ENCODE peak calls at places on chromosomes 6 and 20, in ten cellular contexts. One of them, this sample, is unnamed.

GRCh38 chr6:15882915-15883314 is 220.1 kb upstream of the DTNBP1 start:
- DNase-seq in HFFc6: no peak
- DNase-seq in kidney tubule cell: no peak
- DNase-seq in stimulated activated CD8-positive, alpha-beta memory T cell treated with anti-CD3 and anti-CD28 coated beads, Interleukin-2, amount 100 ng/mL, for 48 hours: no peak
- DNase-seq in amygdala: no peak
- DNase-seq in non-pigmented ciliary epithelial cell: no peak
- DNase-seq in DMS79 treated with DMSO at 0.1 percent for 48 hours: no peak
- DNase-seq in stimulated activated CD4-positive, alpha-beta T cell treated with anti-CD3 and anti-CD28 coated beads, Interleukin-4, amount 100 ng/mL, for 48 hours: no peak
- DNase-seq in BJ: no peak
- DNase-seq in T-helper 1 cell: no peak
- DNase-seq in this sample: no peak

GRCh38 chr20:63642518-63643247 is 10.5 kb downstream of the STMN3 start:
- DNase-seq in HFFc6: no peak
- DNase-seq in kidney tubule cell: no peak
- DNase-seq in stimulated activated CD8-positive, alpha-beta memory T cell treated with anti-CD3 and anti-CD28 coated beads, Interleukin-2, amount 100 ng/mL, for 48 hours: no peak
- DNase-seq in amygdala: no peak
- DNase-seq in non-pigmented ciliary epithelial cell: no peak
- DNase-seq in DMS79 treated with DMSO at 0.1 percent for 48 hours: no peak
- DNase-seq in stimulated activated CD4-positive, alpha-beta T cell treated with anti-CD3 and anti-CD28 coated beads, Interleukin-4, amount 100 ng/mL, for 48 hours: no peak
- DNase-seq in BJ: no peak
- DNase-seq in T-helper 1 cell: no peak
- DNase-seq in this sample: peak

GRCh38 chr6:12017876-12018401 is 5.8 kb downstream of the HIVEP1 start:
- DNase-seq in HFFc6: no peak
- DNase-seq in kidney tubule cell: no peak
- DNase-seq in stimulated activated CD8-positive, alpha-beta memory T cell treated with anti-CD3 and anti-CD28 coated beads, Interleukin-2, amount 100 ng/mL, for 48 hours: no peak
- DNase-seq in amygdala: no peak
- DNase-seq in non-pigmented ciliary epithelial cell: no peak
- DNase-seq in DMS79 treated with DMSO at 0.1 percent for 48 hours: no peak
- DNase-seq in stimulated activated CD4-positive, alpha-beta T cell treated with anti-CD3 and anti-CD28 coated beads, Interleukin-4, amount 100 ng/mL, for 48 hours: no peak
- DNase-seq in BJ: no peak
- DNase-seq in T-helper 1 cell: no peak
- DNase-seq in this sample: no peak

GRCh38 chr6:142929751-142930358 is 15.1 kb downstream of the HIVEP2 start:
- DNase-seq in HFFc6: peak
- DNase-seq in kidney tubule cell: no peak
- DNase-seq in stimulated activated CD8-positive, alpha-beta memory T cell treated with anti-CD3 and anti-CD28 coated beads, Interleukin-2, amount 100 ng/mL, for 48 hours: no peak
- DNase-seq in amygdala: no peak
- DNase-seq in non-pigmented ciliary epithelial cell: no peak
- DNase-seq in DMS79 treated with DMSO at 0.1 percent for 48 hours: no peak
- DNase-seq in stimulated activated CD4-positive, alpha-beta T cell treated with anti-CD3 and anti-CD28 coated beads, Interleukin-4, amount 100 ng/mL, for 48 hours: no peak
- DNase-seq in BJ: no peak
- DNase-seq in T-helper 1 cell: no peak
- DNase-seq in this sample: no peak

GRCh38 chr6:116847234-116847633 is 18.4 kb upstream of the GPRC6A start:
- DNase-seq in HFFc6: peak
- DNase-seq in kidney tubule cell: peak
- DNase-seq in stimulated activated CD8-positive, alpha-beta memory T cell treated with anti-CD3 and anti-CD28 coated beads, Interleukin-2, amount 100 ng/mL, for 48 hours: no peak
- DNase-seq in amygdala: no peak
- DNase-seq in non-pigmented ciliary epithelial cell: peak
- DNase-seq in DMS79 treated with DMSO at 0.1 percent for 48 hours: peak
- DNase-seq in stimulated activated CD4-positive, alpha-beta T cell treated with anti-CD3 and anti-CD28 coated beads, Interleukin-4, amount 100 ng/mL, for 48 hours: no peak
- DNase-seq in BJ: no peak
- DNase-seq in T-helper 1 cell: no peak
- DNase-seq in this sample: peak

GRCh38 chr6:2853766-2854393 is 12.2 kb upstream of the SERPINB1 start:
- DNase-seq in HFFc6: peak
- DNase-seq in kidney tubule cell: peak
- DNase-seq in stimulated activated CD8-positive, alpha-beta memory T cell treated with anti-CD3 and anti-CD28 coated beads, Interleukin-2, amount 100 ng/mL, for 48 hours: peak
- DNase-seq in amygdala: no peak
- DNase-seq in non-pigmented ciliary epithelial cell: no peak
- DNase-seq in DMS79 treated with DMSO at 0.1 percent for 48 hours: no peak
- DNase-seq in stimulated activated CD4-positive, alpha-beta T cell treated with anti-CD3 and anti-CD28 coated beads, Interleukin-4, amount 100 ng/mL, for 48 hours: peak
- DNase-seq in BJ: no peak
- DNase-seq in T-helper 1 cell: peak
- DNase-seq in this sample: peak

GRCh38 chr6:42419490-42420280 is 32.0 kb downstream of the TRERF1 start:
- DNase-seq in HFFc6: no peak
- DNase-seq in kidney tubule cell: no peak
- DNase-seq in stimulated activated CD8-positive, alpha-beta memory T cell treated with anti-CD3 and anti-CD28 coated beads, Interleukin-2, amount 100 ng/mL, for 48 hours: no peak
- DNase-seq in amygdala: no peak
- DNase-seq in non-pigmented ciliary epithelial cell: no peak
- DNase-seq in DMS79 treated with DMSO at 0.1 percent for 48 hours: no peak
- DNase-seq in stimulated activated CD4-positive, alpha-beta T cell treated with anti-CD3 and anti-CD28 coated beads, Interleukin-4, amount 100 ng/mL, for 48 hours: no peak
- DNase-seq in BJ: no peak
- DNase-seq in T-helper 1 cell: no peak
- DNase-seq in this sample: peak

GRCh38 chr6:20680697-20681165 is 146.5 kb downstream of the CDKAL1 start:
- DNase-seq in HFFc6: no peak
- DNase-seq in kidney tubule cell: no peak
- DNase-seq in stimulated activated CD8-positive, alpha-beta memory T cell treated with anti-CD3 and anti-CD28 coated beads, Interleukin-2, amount 100 ng/mL, for 48 hours: no peak
- DNase-seq in amygdala: no peak
- DNase-seq in non-pigmented ciliary epithelial cell: no peak
- DNase-seq in DMS79 treated with DMSO at 0.1 percent for 48 hours: no peak
- DNase-seq in stimulated activated CD4-positive, alpha-beta T cell treated with anti-CD3 and anti-CD28 coated beads, Interleukin-4, amount 100 ng/mL, for 48 hours: no peak
- DNase-seq in BJ: no peak
- DNase-seq in T-helper 1 cell: no peak
- DNase-seq in this sample: no peak

GRCh38 chr20:50514035-50514337 is 3.8 kb downstream of the PTPN1 start:
- DNase-seq in HFFc6: no peak
- DNase-seq in kidney tubule cell: no peak
- DNase-seq in stimulated activated CD8-positive, alpha-beta memory T cell treated with anti-CD3 and anti-CD28 coated beads, Interleukin-2, amount 100 ng/mL, for 48 hours: no peak
- DNase-seq in amygdala: no peak
- DNase-seq in non-pigmented ciliary epithelial cell: no peak
- DNase-seq in DMS79 treated with DMSO at 0.1 percent for 48 hours: no peak
- DNase-seq in stimulated activated CD4-positive, alpha-beta T cell treated with anti-CD3 and anti-CD28 coated beads, Interleukin-4, amount 100 ng/mL, for 48 hours: no peak
- DNase-seq in BJ: no peak
- DNase-seq in T-helper 1 cell: no peak
- DNase-seq in this sample: no peak

GRCh38 chr6:24933868-24934401 is 1.8 kb downstream of the RIPOR2 start:
- DNase-seq in HFFc6: no peak
- DNase-seq in kidney tubule cell: peak
- DNase-seq in stimulated activated CD8-positive, alpha-beta memory T cell treated with anti-CD3 and anti-CD28 coated beads, Interleukin-2, amount 100 ng/mL, for 48 hours: no peak
- DNase-seq in amygdala: no peak
- DNase-seq in non-pigmented ciliary epithelial cell: no peak
- DNase-seq in DMS79 treated with DMSO at 0.1 percent for 48 hours: no peak
- DNase-seq in stimulated activated CD4-positive, alpha-beta T cell treated with anti-CD3 and anti-CD28 coated beads, Interleukin-4, amount 100 ng/mL, for 48 hours: no peak
- DNase-seq in BJ: no peak
- DNase-seq in T-helper 1 cell: peak
- DNase-seq in this sample: peak

GRCh38 chr6:1574083-1574761 is 35.5 kb upstream of the FOXC1 start:
- DNase-seq in HFFc6: no peak
- DNase-seq in kidney tubule cell: no peak
- DNase-seq in stimulated activated CD8-positive, alpha-beta memory T cell treated with anti-CD3 and anti-CD28 coated beads, Interleukin-2, amount 100 ng/mL, for 48 hours: no peak
- DNase-seq in amygdala: peak
- DNase-seq in non-pigmented ciliary epithelial cell: no peak
- DNase-seq in DMS79 treated with DMSO at 0.1 percent for 48 hours: no peak
- DNase-seq in stimulated activated CD4-positive, alpha-beta T cell treated with anti-CD3 and anti-CD28 coated beads, Interleukin-4, amount 100 ng/mL, for 48 hours: no peak
- DNase-seq in BJ: no peak
- DNase-seq in T-helper 1 cell: no peak
- DNase-seq in this sample: no peak

GRCh38 chr20:62357681-62358080 is 9.4 kb downstream of the LAMA5 start:
- DNase-seq in HFFc6: no peak
- DNase-seq in kidney tubule cell: no peak
- DNase-seq in stimulated activated CD8-positive, alpha-beta memory T cell treated with anti-CD3 and anti-CD28 coated beads, Interleukin-2, amount 100 ng/mL, for 48 hours: no peak
- DNase-seq in amygdala: no peak
- DNase-seq in non-pigmented ciliary epithelial cell: no peak
- DNase-seq in DMS79 treated with DMSO at 0.1 percent for 48 hours: no peak
- DNase-seq in stimulated activated CD4-positive, alpha-beta T cell treated with anti-CD3 and anti-CD28 coated beads, Interleukin-4, amount 100 ng/mL, for 48 hours: no peak
- DNase-seq in BJ: no peak
- DNase-seq in T-helper 1 cell: no peak
- DNase-seq in this sample: no peak

GRCh38 chr20:46012926-46013825 is 4.5 kb downstream of the MMP9 start:
- DNase-seq in HFFc6: no peak
- DNase-seq in kidney tubule cell: no peak
- DNase-seq in stimulated activated CD8-positive, alpha-beta memory T cell treated with anti-CD3 and anti-CD28 coated beads, Interleukin-2, amount 100 ng/mL, for 48 hours: no peak
- DNase-seq in amygdala: no peak
- DNase-seq in non-pigmented ciliary epithelial cell: no peak
- DNase-seq in DMS79 treated with DMSO at 0.1 percent for 48 hours: no peak
- DNase-seq in stimulated activated CD4-positive, alpha-beta T cell treated with anti-CD3 and anti-CD28 coated beads, Interleukin-4, amount 100 ng/mL, for 48 hours: no peak
- DNase-seq in BJ: no peak
- DNase-seq in T-helper 1 cell: no peak
- DNase-seq in this sample: peak

GRCh38 chr6:71908162-71908765 is 21.9 kb downstream of the RIMS1 start:
- DNase-seq in HFFc6: no peak
- DNase-seq in kidney tubule cell: no peak
- DNase-seq in stimulated activated CD8-positive, alpha-beta memory T cell treated with anti-CD3 and anti-CD28 coated beads, Interleukin-2, amount 100 ng/mL, for 48 hours: no peak
- DNase-seq in amygdala: no peak
- DNase-seq in non-pigmented ciliary epithelial cell: no peak
- DNase-seq in DMS79 treated with DMSO at 0.1 percent for 48 hours: no peak
- DNase-seq in stimulated activated CD4-positive, alpha-beta T cell treated with anti-CD3 and anti-CD28 coated beads, Interleukin-4, amount 100 ng/mL, for 48 hours: no peak
- DNase-seq in BJ: no peak
- DNase-seq in T-helper 1 cell: no peak
- DNase-seq in this sample: peak

GRCh38 chr6:149461670-149462069 is 23.1 kb downstream of the ZC3H12D start:
- DNase-seq in HFFc6: no peak
- DNase-seq in kidney tubule cell: no peak
- DNase-seq in stimulated activated CD8-positive, alpha-beta memory T cell treated with anti-CD3 and anti-CD28 coated beads, Interleukin-2, amount 100 ng/mL, for 48 hours: no peak
- DNase-seq in amygdala: no peak
- DNase-seq in non-pigmented ciliary epithelial cell: no peak
- DNase-seq in DMS79 treated with DMSO at 0.1 percent for 48 hours: no peak
- DNase-seq in stimulated activated CD4-positive, alpha-beta T cell treated with anti-CD3 and anti-CD28 coated beads, Interleukin-4, amount 100 ng/mL, for 48 hours: no peak
- DNase-seq in BJ: no peak
- DNase-seq in T-helper 1 cell: no peak
- DNase-seq in this sample: no peak

GRCh38 chr6:50087231-50087954 is 37.7 kb upstream of the DEFB112 start:
- DNase-seq in HFFc6: no peak
- DNase-seq in kidney tubule cell: peak
- DNase-seq in stimulated activated CD8-positive, alpha-beta memory T cell treated with anti-CD3 and anti-CD28 coated beads, Interleukin-2, amount 100 ng/mL, for 48 hours: no peak
- DNase-seq in amygdala: no peak
- DNase-seq in non-pigmented ciliary epithelial cell: peak
- DNase-seq in DMS79 treated with DMSO at 0.1 percent for 48 hours: no peak
- DNase-seq in stimulated activated CD4-positive, alpha-beta T cell treated with anti-CD3 and anti-CD28 coated beads, Interleukin-4, amount 100 ng/mL, for 48 hours: no peak
- DNase-seq in BJ: peak
- DNase-seq in T-helper 1 cell: no peak
- DNase-seq in this sample: no peak

This sample was measured in NCI-H69.